ENCODE peak calls at places on chromosome 1, in four cellular contexts. B, X, G and R are unnamed samples.

GRCh38 chr1:234842726-234843641 is 233.0 kb upstream of the IRF2BP2 start:
- DNase-seq in G (peak), X (no peak), B (no peak), R (no peak)

GRCh38 chr1:1349256-1350012 is at the start of gene DVL1:
- DNase-seq in G (peak), X (peak), B (peak), R (peak)

GRCh38 chr1:38026592-38027200 is 14.2 kb downstream of the UTP11 start:
- DNase-seq in X (peak), G (no peak), B (peak), R (peak)

GRCh38 chr1:183238071-183238470 is 52.0 kb downstream of the LAMC2 start:
- DNase-seq in B (no peak), X (no peak), G (no peak), R (no peak)

GRCh38 chr1:167166703-167167100 is 54.0 kb upstream of the POU2F1 start:
- DNase-seq in G (no peak), B (no peak), X (no peak), R (peak)

GRCh38 chr1:222009105-222009730 is 267.3 kb upstream of the DUSP10 start:
- DNase-seq in G (peak), X (peak), B (no peak), R (peak)

GRCh38 chr1:177937931-177938330 is 31.9 kb downstream of the SEC16B start:
- DNase-seq in X (no peak), B (no peak), G (no peak), R (no peak)

GRCh38 chr1:180232521-180233043 is 2.5 kb downstream of the LHX4 start:
- DNase-seq in B (no peak), X (no peak), G (no peak), R (no peak)

GRCh38 chr1:20486457-20487235 is 636 bp upstream of the CAMK2N1 start:
- DNase-seq in B (no peak), G (no peak), X (no peak), R (peak)

GRCh38 chr1:67893126-67893495 is 59.8 kb upstream of the GNG12 start:
- DNase-seq in B (no peak), G (no peak), X (no peak), R (no peak)

GRCh38 chr1:8239306-8240023 is 78.4 kb upstream of the SLC45A1 start:
- DNase-seq in B (no peak), X (no peak), G (no peak), R (peak)

GRCh38 chr1:207745839-207746767 is 5.8 kb upstream of the CD46 start:
- DNase-seq in B (no peak), G (no peak), X (no peak), R (no peak)

GRCh38 chr1:205042911-205043806 is at the start of gene CNTN2:
- DNase-seq in X (no peak), G (no peak), B (no peak), R (peak)

GRCh38 chr1:231973840-231974239 is 347.2 kb downstream of the DISC1 start:
- DNase-seq in G (no peak), B (no peak), X (no peak), R (no peak)

GRCh38 chr1:239174880-239175279 is 211.5 kb upstream of the CHRM3 start:
- DNase-seq in G (no peak), X (no peak), B (no peak), R (no peak)

GRCh38 chr1:11944358-11944981 is 10.0 kb downstream of the PLOD1 start:
- DNase-seq in X (peak), G (no peak), B (no peak), R (peak)

GRCh38 chr1:56150441-56151215 is 428.7 kb downstream of the PLPP3 start:
- DNase-seq in G (no peak), B (no peak), X (no peak), R (no peak)

GRCh38 chr1:23628951-23629387 is 62.6 kb upstream of the RPL11 start:
- DNase-seq in G (no peak), X (no peak), B (no peak), R (no peak)

GRCh38 chr1:24193046-24193445 is 6.0 kb upstream of the IFNLR1 start:
- DNase-seq in G (no peak), B (no peak), X (no peak), R (no peak)

GRCh38 chr1:192539450-192540132 is 36.0 kb upstream of the RGS1 start:
- DNase-seq in X (no peak), B (no peak), G (no peak), R (peak)

GRCh38 chr1:233993651-233994050 is 89.2 kb downstream of the SLC35F3 start:
- DNase-seq in G (no peak), B (no peak), X (no peak), R (no peak)

GRCh38 chr1:39609618-39610331 is 29.7 kb downstream of the HEYL start:
- DNase-seq in B (peak), X (peak), G (peak), R (peak)

GRCh38 chr1:44511769-44512168 is 106.7 kb downstream of the RNF220 start:
- DNase-seq in X (no peak), G (no peak), B (no peak), R (no peak)

GRCh38 chr1:58434587-58434986 is 111.9 kb downstream of the OMA1 start:
- DNase-seq in B (no peak), G (no peak), X (no peak), R (no peak)